ENCODE peak calls at places on chromosomes 5 and 9, in four cellular contexts. M is stomach, T is suprapubic skin, F is K562. H is an unnamed sample.

GRCh38 chr9:95036676-95037075 is 280.8 kb downstream of the FANCC start:
- DNase-seq in M (no peak), T (no peak), F (no peak), H (no peak)

GRCh38 chr5:172055421-172055820 is 49.0 kb upstream of the FBXW11 start:
- DNase-seq in M (no peak), T (no peak), F (no peak), H (no peak)

GRCh38 chr5:68432682-68433081 is 217.1 kb downstream of the PIK3R1 start:
- DNase-seq in M (no peak), T (no peak), F (no peak), H (no peak)

GRCh38 chr5:137761020-137761516 is 6.9 kb upstream of the HNRNPA0 start:
- DNase-seq in M (no peak), T (no peak), F (no peak), H (no peak)

GRCh38 chr5:172383231-172383802 is 71.0 kb downstream of the SH3PXD2B start:
- DNase-seq in M (peak), T (no peak), F (no peak), H (no peak)

GRCh38 chr9:26026423-26027100 is 348.3 kb upstream of the TUSC1 start:
- DNase-seq in M (no peak), T (no peak), F (no peak), H (no peak)

GRCh38 chr5:101390317-101390908 is 487.3 kb upstream of the ST8SIA4 start:
- DNase-seq in M (no peak), T (no peak), F (peak), H (no peak)

GRCh38 chr5:142235050-142235797 is 89.6 kb downstream of the SPRY4 start:
- DNase-seq in M (no peak), T (no peak), F (no peak), H (no peak)

GRCh38 chr9:121841771-121842611 is 190.6 kb downstream of the DAB2IP start:
- DNase-seq in M (peak), T (no peak), F (no peak), H (peak)

GRCh38 chr9:74960548-74960947 is 7.8 kb upstream of the C9orf40 start:
- DNase-seq in M (no peak), T (no peak), F (no peak), H (no peak)

GRCh38 chr5:60945760-60946253 is 802 bp downstream of the NDUFAF2 start:
- DNase-seq in M (peak), T (no peak), F (peak), H (no peak)

GRCh38 chr5:81819556-81820314 is 68.8 kb upstream of the SSBP2 start:
- DNase-seq in M (no peak), T (no peak), F (peak), H (no peak)

GRCh38 chr5:145791866-145792265 is 43.3 kb downstream of the PRELID2 start:
- DNase-seq in M (no peak), T (no peak), F (peak), H (no peak)

GRCh38 chr5:134438268-134438622 is 26.6 kb upstream of the CDKN2AIPNL start:
- DNase-seq in M (no peak), T (no peak), F (no peak), H (no peak)

GRCh38 chr5:55668356-55668755 is 43.8 kb downstream of the SLC38A9 start:
- DNase-seq in M (no peak), T (no peak), F (no peak), H (no peak)

GRCh38 chr5:17329566-17329965 is 112.1 kb downstream of the BASP1 start:
- DNase-seq in M (no peak), T (no peak), F (no peak), H (no peak)

GRCh38 chr9:114616684-114617520 is 5.8 kb downstream of the TMEM268 start:
- DNase-seq in M (peak), T (peak), F (peak), H (no peak)

GRCh38 chr5:179294891-179295777 is 50.1 kb downstream of the ADAMTS2 start:
- DNase-seq in M (no peak), T (peak), F (no peak), H (no peak)

GRCh38 chr5:149434162-149435014 is 55.3 kb upstream of the IL17B start:
- DNase-seq in M (peak), T (no peak), F (peak), H (no peak)

GRCh38 chr9:72633966-72634365 is 112.6 kb downstream of the TMC1 start:
- DNase-seq in M (no peak), T (no peak), F (peak), H (no peak)

GRCh38 chr5:108233617-108234016 is 148.3 kb downstream of the FBXL17 start:
- DNase-seq in M (no peak), T (no peak), F (no peak), H (no peak)

GRCh38 chr5:124839371-124839998 is 93.0 kb upstream of the ZNF608 start:
- DNase-seq in M (no peak), T (no peak), F (no peak), H (no peak)

GRCh38 chr9:37415011-37415719 is 7.3 kb upstream of the GRHPR start:
- DNase-seq in M (peak), T (no peak), F (peak), H (no peak)

GRCh38 chr5:148913985-148914421 is 87.6 kb downstream of the ADRB2 start:
- DNase-seq in M (no peak), T (no peak), F (no peak), H (no peak)

GRCh38 chr5:111755942-111756353 is 1.0 kb downstream of the NREP start:
- DNase-seq in M (no peak), T (no peak), F (no peak), H (no peak)

GRCh38 chr5:111756701-111757581 is at the start of gene NREP:
- DNase-seq in M (peak), T (peak), F (peak), H (no peak)

GRCh38 chr5:111755264-111755941 is 1.6 kb downstream of the NREP start:
- DNase-seq in M (no peak), T (no peak), F (no peak), H (no peak)

GRCh38 chr5:111758284-111758628 is 1.3 kb upstream of the NREP start:
- DNase-seq in M (no peak), T (no peak), F (no peak), H (no peak)

GRCh38 chr5:111757582-111758283 is 739 bp upstream of the NREP start:
- DNase-seq in M (peak), T (peak), F (peak), H (no peak)
- TF ChIP-seq POLR2AphosphoS5 in M (peak), T (peak), F (no peak), H (no peak)

DNA sequence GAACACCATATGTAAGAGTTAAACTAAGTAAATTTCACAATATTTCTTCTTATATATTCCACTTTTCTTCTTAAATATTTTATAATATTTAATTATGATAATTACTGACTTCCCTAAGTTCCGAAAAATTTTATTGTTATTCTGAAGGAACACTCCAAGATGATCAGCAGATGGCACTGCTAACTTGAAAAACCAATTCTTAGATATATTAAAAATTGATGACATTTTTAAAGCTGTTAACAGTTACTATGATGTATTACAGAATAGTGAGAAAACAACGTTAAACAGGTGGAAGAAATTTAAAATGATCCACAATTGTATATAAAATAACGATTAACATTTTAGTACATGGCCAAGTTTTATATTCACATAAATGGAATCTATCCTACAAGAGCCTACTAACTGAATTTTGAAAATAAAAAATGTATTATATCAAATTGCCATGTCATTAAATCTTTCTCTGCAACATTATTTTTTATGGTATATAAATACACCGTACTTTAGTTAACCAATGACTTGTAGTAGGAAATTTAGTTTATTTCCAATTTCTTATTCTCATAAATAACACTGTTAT is 30.1 kb upstream of the MUSK start:
- DNase-seq in M (no peak), T (no peak), F (no peak), H (no peak)
- H3K27ac ChIP-seq in M (no peak), T (no peak), F (no peak), H (no peak)

GRCh38 chr9:112555091-112555643 is 68.5 kb downstream of the KIAA1958 start:
- DNase-seq in M (no peak), T (no peak), F (no peak), H (no peak)
- TF ChIP-seq POLR2A in M (no peak), T (no peak), F (no peak), H (no peak)

GRCh38 chr9:91844656-91845291 is 105.3 kb downstream of the ROR2 start:
- DNase-seq in M (peak), T (no peak), F (no peak), H (peak)
- TF ChIP-seq POLR2AphosphoS5 in M (no peak), T (no peak), F (no peak), H (no peak)

DNA sequence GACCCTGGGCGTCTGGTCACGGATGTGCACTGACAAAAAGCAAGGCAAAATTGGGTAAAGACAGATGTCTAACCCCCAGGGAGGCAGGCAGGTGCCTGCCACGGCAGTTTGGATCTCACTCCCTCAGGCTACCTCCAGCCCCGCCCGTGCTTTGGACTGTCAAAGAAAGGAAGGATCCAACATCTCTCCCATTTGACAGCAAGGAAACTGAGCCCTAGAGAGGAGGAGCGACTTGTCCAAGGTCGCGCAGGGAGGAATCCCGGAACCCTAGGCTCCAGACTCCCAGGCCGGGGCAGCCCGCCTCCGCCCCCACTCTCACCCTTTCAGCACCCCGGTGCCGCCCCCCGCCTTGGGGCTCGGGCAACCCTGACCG is 376 bp downstream of the GOLGA1 start:
- DNase-seq in M (no peak), T (no peak), F (no peak), H (peak)
- H3K27ac ChIP-seq in M (peak), T (peak), F (peak), H (peak)

GRCh38 chr5:177366528-177367322 is 9.0 kb downstream of the RGS14 start:
- DNase-seq in M (peak), T (peak), F (peak), H (no peak)
- TF ChIP-seq POLR2A in M (no peak), T (no peak), F (peak), H (no peak)

GRCh38 chr5:140322751-140323731 is 20.1 kb upstream of the PFDN1 start:
- DNase-seq in M (peak), T (no peak), F (no peak), H (no peak)
- TF ChIP-seq POLR2AphosphoS5 in M (peak), T (no peak), F (no peak), H (no peak)

H was measured in vagina.